ENCODE peak calls at places on chromosomes 13 and 19, in seven cellular contexts. One of them, this sample, is unnamed.
A peak's percentile ranks its signal among the peaks of the same experiment; 100 is the strongest.

GRCh38 chr13:48096670-48097069 is 1.8 kb upstream of the MED4 start:
- DNase-seq in prostate gland: no peak
- DNase-seq in tibial artery: no peak
- DNase-seq in A549: no peak
- DNase-seq in transverse colon: no peak
- DNase-seq in heart left ventricle: no peak
- DNase-seq in left lung: no peak
- DNase-seq in this sample: no peak

GRCh38 chr13:82480415-82480814 is 1401.9 kb downstream of the SLITRK1 start:
- DNase-seq in transverse colon: no peak
- DNase-seq in heart left ventricle: no peak
- DNase-seq in prostate gland: no peak
- DNase-seq in tibial artery: no peak
- DNase-seq in left lung: no peak
- DNase-seq in A549: no peak
- DNase-seq in this sample: no peak

GRCh38 chr19:55149078-55150003 is at the start of gene TNNT1:
- DNase-seq in heart left ventricle: peak; percentile 64
- DNase-seq in transverse colon: no peak
- DNase-seq in A549: no peak
- DNase-seq in tibial artery: no peak
- DNase-seq in prostate gland: no peak
- DNase-seq in left lung: no peak
- DNase-seq in this sample: no peak

GRCh38 chr13:37446503-37446902 is 152.1 kb downstream of the POSTN start:
- DNase-seq in prostate gland: no peak
- DNase-seq in heart left ventricle: no peak
- DNase-seq in A549: no peak
- DNase-seq in left lung: no peak
- DNase-seq in transverse colon: no peak
- DNase-seq in tibial artery: no peak
- DNase-seq in this sample: no peak

GRCh38 chr19:34504809-34505291 is 23.3 kb downstream of the WTIP start:
- DNase-seq in A549: peak; percentile 5
- DNase-seq in heart left ventricle: no peak
- DNase-seq in transverse colon: no peak
- DNase-seq in prostate gland: no peak
- DNase-seq in left lung: no peak
- DNase-seq in tibial artery: no peak
- DNase-seq in this sample: no peak

GRCh38 chr19:9865732-9866627 is 30.9 kb downstream of the PIN1 start:
- DNase-seq in heart left ventricle: no peak
- DNase-seq in A549: no peak
- DNase-seq in left lung: no peak
- DNase-seq in tibial artery: no peak
- DNase-seq in prostate gland: no peak
- DNase-seq in transverse colon: no peak
- DNase-seq in this sample: no peak

GRCh38 chr13:107721436-107721835 is 493.9 kb downstream of the LIG4 start:
- DNase-seq in tibial artery: no peak
- DNase-seq in A549: no peak
- DNase-seq in prostate gland: no peak
- DNase-seq in transverse colon: no peak
- DNase-seq in heart left ventricle: no peak
- DNase-seq in left lung: no peak
- DNase-seq in this sample: no peak

GRCh38 chr19:31338069-31338767 is 11.0 kb downstream of the TSHZ3 start:
- DNase-seq in A549: peak; percentile 55
- DNase-seq in transverse colon: peak; percentile 47
- DNase-seq in tibial artery: peak; percentile 80
- DNase-seq in prostate gland: peak; percentile 25
- DNase-seq in heart left ventricle: peak; percentile 57
- DNase-seq in left lung: no peak
- DNase-seq in this sample: no peak

GRCh38 chr13:26019881-26020535 is 31.8 kb downstream of the SHISA2 start:
- DNase-seq in A549: no peak
- DNase-seq in heart left ventricle: no peak
- DNase-seq in tibial artery: no peak
- DNase-seq in left lung: no peak
- DNase-seq in transverse colon: no peak
- DNase-seq in prostate gland: no peak
- DNase-seq in this sample: no peak

GRCh38 chr19:13164370-13165090 is 14.3 kb downstream of the IER2 start:
- DNase-seq in prostate gland: no peak
- DNase-seq in tibial artery: peak; percentile 72
- DNase-seq in heart left ventricle: peak; percentile 87
- DNase-seq in left lung: peak; percentile 82
- DNase-seq in A549: no peak
- DNase-seq in transverse colon: peak; percentile 75
- DNase-seq in this sample: peak; percentile 58

GRCh38 chr19:41705393-41706174 is 2.8 kb upstream of the CEACAM5 start:
- DNase-seq in tibial artery: peak; percentile 52
- DNase-seq in A549: peak; percentile 58
- DNase-seq in left lung: no peak
- DNase-seq in heart left ventricle: no peak
- DNase-seq in transverse colon: peak; percentile 55
- DNase-seq in prostate gland: no peak
- DNase-seq in this sample: peak; percentile 36

GRCh38 chr19:10074153-10074552 is 12.0 kb upstream of the SHFL start:
- DNase-seq in transverse colon: no peak
- DNase-seq in tibial artery: no peak
- DNase-seq in left lung: no peak
- DNase-seq in A549: no peak
- DNase-seq in prostate gland: no peak
- DNase-seq in heart left ventricle: no peak
- DNase-seq in this sample: peak; percentile 51

GRCh38 chr13:109669234-109669612 is 117.2 kb downstream of the IRS2 start:
- DNase-seq in prostate gland: no peak
- DNase-seq in A549: no peak
- DNase-seq in tibial artery: no peak
- DNase-seq in left lung: no peak
- DNase-seq in heart left ventricle: no peak
- DNase-seq in transverse colon: no peak
- DNase-seq in this sample: no peak

GRCh38 chr13:65095697-65096096 is 2134.4 kb downstream of the PCDH9 start:
- DNase-seq in transverse colon: no peak
- DNase-seq in A549: no peak
- DNase-seq in heart left ventricle: no peak
- DNase-seq in prostate gland: no peak
- DNase-seq in tibial artery: no peak
- DNase-seq in left lung: no peak
- DNase-seq in this sample: no peak

GRCh38 chr13:110799246-110800236 is 86.0 kb downstream of the ING1 start:
- DNase-seq in transverse colon: no peak
- DNase-seq in A549: no peak
- DNase-seq in heart left ventricle: peak; percentile 57
- DNase-seq in left lung: no peak
- DNase-seq in tibial artery: peak; percentile 71
- DNase-seq in prostate gland: no peak
- DNase-seq in this sample: no peak

GRCh38 chr19:31461814-31462539 is 112.7 kb upstream of the TSHZ3 start:
- DNase-seq in prostate gland: no peak
- DNase-seq in heart left ventricle: no peak
- DNase-seq in left lung: no peak
- DNase-seq in A549: no peak
- DNase-seq in tibial artery: no peak
- DNase-seq in transverse colon: no peak
- DNase-seq in this sample: no peak

GRCh38 chr19:46674416-46675178 is 13.6 kb upstream of the DACT3 start:
- DNase-seq in left lung: no peak
- DNase-seq in A549: no peak
- DNase-seq in tibial artery: no peak
- DNase-seq in transverse colon: no peak
- DNase-seq in heart left ventricle: no peak
- DNase-seq in prostate gland: no peak
- DNase-seq in this sample: no peak

GRCh38 chr19:46665072-46665471 is 4.1 kb upstream of the DACT3 start:
- DNase-seq in left lung: peak; percentile 21
- DNase-seq in prostate gland: no peak
- DNase-seq in heart left ventricle: no peak
- DNase-seq in transverse colon: no peak
- DNase-seq in tibial artery: no peak
- DNase-seq in A549: no peak
- DNase-seq in this sample: no peak

GRCh38 chr19:46670874-46671273 is 9.9 kb upstream of the DACT3 start:
- DNase-seq in heart left ventricle: no peak
- DNase-seq in prostate gland: no peak
- DNase-seq in transverse colon: no peak
- DNase-seq in left lung: no peak
- DNase-seq in tibial artery: no peak
- DNase-seq in A549: no peak
- DNase-seq in this sample: no peak

GRCh38 chr19:46668662-46669061 is 7.7 kb upstream of the DACT3 start:
- DNase-seq in tibial artery: no peak
- DNase-seq in left lung: peak; percentile 10
- DNase-seq in heart left ventricle: no peak
- DNase-seq in A549: no peak
- DNase-seq in transverse colon: no peak
- DNase-seq in prostate gland: no peak
- DNase-seq in this sample: no peak
- TF ChIP-seq CTCF in tibial artery: no peak
- TF ChIP-seq CTCF in left lung: no peak
- TF ChIP-seq CTCF in heart left ventricle: no peak
- TF ChIP-seq CTCF in A549: no peak
- TF ChIP-seq CTCF in transverse colon: no peak
- TF ChIP-seq CTCF in prostate gland: no peak
- TF ChIP-seq CTCF in this sample: no peak

DNA sequence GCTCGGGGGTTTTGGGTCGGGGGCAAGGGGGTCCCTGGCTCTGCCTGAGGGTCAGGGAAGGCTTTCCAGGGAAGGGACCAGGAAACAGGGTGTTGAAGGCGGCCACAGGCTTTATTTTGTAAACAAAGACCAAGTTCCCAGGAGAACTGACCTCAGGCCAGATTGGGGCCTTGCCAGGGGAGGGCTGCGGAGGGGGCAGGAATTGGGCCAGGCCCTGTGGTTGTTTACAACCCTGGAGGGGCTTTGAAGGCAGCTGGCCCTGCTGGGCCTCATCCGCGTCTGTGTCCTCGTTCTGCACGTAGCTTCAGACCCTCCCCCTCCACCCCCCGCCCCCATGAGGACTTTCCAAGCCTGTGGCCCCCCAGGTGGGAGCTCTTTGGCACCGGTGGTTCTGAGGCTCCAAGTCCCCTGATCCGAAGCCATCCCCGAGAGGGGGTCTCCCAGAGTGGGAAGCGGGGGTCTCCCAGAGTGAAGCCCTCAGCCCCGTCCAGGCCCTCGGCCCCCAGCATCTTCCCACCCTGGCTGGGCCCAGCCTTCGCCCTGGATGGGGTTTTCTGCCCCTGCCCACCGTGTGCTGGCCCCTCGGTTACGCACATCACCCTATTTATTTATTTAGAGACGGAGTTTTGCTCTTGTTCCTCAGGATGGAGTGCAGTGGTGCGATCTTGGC is 13.5 kb upstream of the BSG start:
- DNase-seq in prostate gland: no peak
- DNase-seq in left lung: peak; percentile 59
- DNase-seq in transverse colon: peak; percentile 47
- DNase-seq in tibial artery: no peak
- DNase-seq in A549: no peak
- DNase-seq in heart left ventricle: peak; percentile 59
- DNase-seq in this sample: no peak
- H3K9me3 ChIP-seq in prostate gland: no peaks in the 10 kb centered on the region
- H3K9me3 ChIP-seq in left lung: no peaks in the 10 kb centered on the region
- H3K9me3 ChIP-seq in transverse colon: no peaks in the 10 kb centered on the region
- H3K9me3 ChIP-seq in tibial artery: no peaks in the 10 kb centered on the region
- H3K9me3 ChIP-seq in A549: no peaks in the 10 kb centered on the region
- H3K9me3 ChIP-seq in heart left ventricle: no peaks in the 10 kb centered on the region
- H3K9me3 ChIP-seq in this sample: no peaks in the 10 kb centered on the region

DNA sequence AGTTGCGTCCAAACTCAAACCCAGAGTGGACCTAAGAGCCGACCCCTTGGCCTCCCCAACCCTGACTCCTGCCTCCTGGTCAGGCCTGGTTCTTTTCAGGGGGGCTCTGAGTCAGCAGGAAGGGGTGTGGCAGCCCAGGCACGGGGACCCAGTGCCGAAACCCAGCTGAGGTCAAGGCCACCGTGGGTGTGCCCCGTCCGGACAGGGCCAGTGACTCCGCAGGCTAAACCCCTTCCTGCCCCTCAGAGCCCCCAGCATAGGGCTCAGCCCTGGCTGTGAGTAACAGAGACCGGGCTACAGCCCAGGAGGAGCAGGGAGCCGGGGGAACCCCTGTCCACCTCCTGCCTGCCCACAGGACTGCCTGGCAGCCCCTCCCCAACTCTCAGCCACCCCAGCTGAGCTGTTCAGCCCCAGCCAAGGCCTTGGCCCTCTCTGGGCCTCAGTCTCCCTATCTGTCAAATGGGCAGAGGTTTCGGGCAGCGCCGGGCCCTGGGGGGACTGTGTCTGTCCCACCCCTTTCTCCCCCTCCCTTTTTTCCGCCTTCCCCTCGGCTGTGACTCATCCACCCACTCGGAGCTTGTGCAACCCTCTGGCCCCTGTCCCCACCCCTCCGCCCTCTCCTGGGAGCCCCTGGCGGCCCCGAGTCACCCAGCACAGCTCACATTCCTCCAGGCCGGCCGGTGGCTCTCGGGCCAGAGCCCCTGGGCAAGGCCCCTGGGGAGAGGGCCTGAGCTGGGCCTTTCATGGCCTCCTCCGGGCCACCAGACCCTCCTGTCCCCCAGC is 8.6 kb downstream of the ZBTB7A start:
- DNase-seq in transverse colon: peak; percentile 87
- DNase-seq in left lung: peak; percentile 95
- DNase-seq in heart left ventricle: peak; percentile 86
- DNase-seq in prostate gland: peak; percentile 51
- DNase-seq in A549: peak; percentile 74
- DNase-seq in tibial artery: peak; percentile 98
- DNase-seq in this sample: no peak
- TF ChIP-seq CTCF in transverse colon: peak; percentile 9
- TF ChIP-seq CTCF in left lung: no peak
- TF ChIP-seq CTCF in heart left ventricle: no peak
- TF ChIP-seq CTCF in prostate gland: no peak
- TF ChIP-seq CTCF in A549: no peak
- TF ChIP-seq CTCF in tibial artery: peak; percentile 18
- TF ChIP-seq CTCF in this sample: no peak

DNA sequence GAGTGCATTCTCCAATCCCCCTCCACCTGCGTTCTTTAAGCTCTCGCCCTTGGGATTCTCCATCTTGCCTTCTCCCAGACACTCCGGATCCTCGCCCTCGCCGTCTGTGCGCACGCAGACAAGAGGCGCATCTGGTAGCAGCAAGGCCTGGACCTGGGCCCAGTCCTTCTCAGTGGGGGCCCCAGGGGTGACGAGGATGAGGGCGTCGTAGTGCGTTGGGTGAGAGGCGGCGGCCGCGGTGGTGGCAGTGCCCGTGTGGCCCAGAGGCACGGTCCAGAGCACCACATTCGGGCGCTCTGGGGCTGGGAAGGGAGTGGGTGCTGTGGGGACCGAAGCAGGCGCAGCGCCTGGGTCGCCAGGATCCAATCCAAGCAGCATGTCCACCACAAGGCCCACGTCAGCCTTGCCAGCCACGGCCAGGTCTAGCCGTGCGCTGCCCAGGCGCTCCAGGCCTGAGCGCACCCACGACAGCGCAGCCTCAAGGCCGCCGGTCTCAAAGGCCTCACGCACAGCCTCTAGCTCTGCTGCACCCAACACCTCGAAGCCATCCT is 3.1 kb downstream of the IRGQ start:
- DNase-seq in tibial artery: no peak
- DNase-seq in A549: no peak
- DNase-seq in heart left ventricle: no peak
- DNase-seq in transverse colon: no peak
- DNase-seq in left lung: no peak
- DNase-seq in prostate gland: no peak
- DNase-seq in this sample: no peak
- H3K9me3 ChIP-seq in tibial artery: no peaks in the 10 kb centered on the region
- H3K9me3 ChIP-seq in A549: no peaks in the 10 kb centered on the region
- H3K9me3 ChIP-seq in heart left ventricle: no peaks in the 10 kb centered on the region
- H3K9me3 ChIP-seq in transverse colon: no peaks in the 10 kb centered on the region
- H3K9me3 ChIP-seq in left lung: no peaks in the 10 kb centered on the region
- H3K9me3 ChIP-seq in prostate gland: no peaks in the 10 kb centered on the region
- H3K9me3 ChIP-seq in this sample: no peaks in the 10 kb centered on the region

GRCh38 chr19:17487240-17488121 is 17.2 kb downstream of the SLC27A1 start:
- DNase-seq in tibial artery: no peak
- DNase-seq in prostate gland: no peak
- DNase-seq in transverse colon: no peak
- DNase-seq in A549: no peak
- DNase-seq in heart left ventricle: no peak
- DNase-seq in left lung: no peak
- DNase-seq in this sample: no peak
- TF ChIP-seq CTCF in tibial artery: no peak
- TF ChIP-seq CTCF in prostate gland: no peak
- TF ChIP-seq CTCF in transverse colon: no peak
- TF ChIP-seq CTCF in A549: no peak
- TF ChIP-seq CTCF in heart left ventricle: no peak
- TF ChIP-seq CTCF in left lung: no peak
- TF ChIP-seq CTCF in this sample: no peak